ENCODE peak calls at places on chromosomes 1 and 21, in ten cellular contexts. Q is GM12878; I is mammary epithelial cell; N is tibial nerve; B is SJSA1; V is endothelial cell of umbilical vein; K is colonic mucosa; C is HCT116; E is CD4-positive, CD25-positive, alpha-beta regulatory T cell; Y is brain microvascular endothelial cell. S is an unnamed sample.

GRCh38 chr1:150555198-150555970 is 6.2 kb downstream of the ADAMTSL4 start:
- DNase-seq in Q (no peak), I (no peak), N (no peak), B (no peak), V (no peak), K (no peak), C (no peak), E (no peak), Y (no peak), S (no peak)

GRCh38 chr1:41811051-41811795 is 107.5 kb downstream of the HIVEP3 start:
- DNase-seq in Q (no peak), I (no peak), N (no peak), B (peak), V (no peak), K (no peak), C (no peak), E (peak), Y (peak), S (no peak)

GRCh38 chr1:78250201-78250600 is 204.4 kb downstream of the GIPC2 start:
- DNase-seq in Q (no peak), I (no peak), N (no peak), B (no peak), V (no peak), K (no peak), C (no peak), E (no peak), Y (no peak), S (no peak)

GRCh38 chr1:170032531-170033295 is 41.8 kb downstream of the KIFAP3 start:
- DNase-seq in Q (no peak), I (no peak), N (no peak), B (no peak), V (no peak), K (no peak), C (no peak), E (no peak), Y (peak), S (no peak)

GRCh38 chr1:183711691-183712401 is 58.7 kb upstream of the APOBEC4 start:
- DNase-seq in Q (no peak), I (no peak), N (no peak), B (no peak), V (peak), K (no peak), C (no peak), E (no peak), Y (peak), S (no peak)

GRCh38 chr1:228987736-228988506 is 252.6 kb downstream of the RHOU start:
- DNase-seq in Q (no peak), I (no peak), N (no peak), B (no peak), V (no peak), K (no peak), C (no peak), E (no peak), Y (no peak), S (no peak)

GRCh38 chr1:81681570-81681969 is 119.2 kb upstream of the ADGRL2 start:
- DNase-seq in Q (no peak), I (peak), N (no peak), B (no peak), V (peak), K (no peak), C (no peak), E (no peak), Y (no peak), S (no peak)

GRCh38 chr1:66685670-66686069 is 66.6 kb upstream of the DYNLT5 start:
- DNase-seq in Q (no peak), I (peak), N (no peak), B (no peak), V (no peak), K (no peak), C (no peak), E (no peak), Y (no peak), S (no peak)

GRCh38 chr1:112402682-112403643 is 6.9 kb downstream of the CTTNBP2NL start:
- DNase-seq in Q (no peak), I (no peak), N (no peak), B (no peak), V (no peak), K (no peak), C (no peak), E (no peak), Y (no peak), S (no peak)

GRCh38 chr1:198361373-198361772 is 179.1 kb downstream of the ATP6V1G3 start:
- DNase-seq in Q (no peak), I (no peak), N (no peak), B (no peak), V (no peak), K (no peak), C (no peak), E (no peak), Y (no peak), S (no peak)

GRCh38 chr1:221468556-221468955 is 273.3 kb downstream of the DUSP10 start:
- DNase-seq in Q (no peak), I (no peak), N (no peak), B (no peak), V (no peak), K (no peak), C (no peak), E (no peak), Y (no peak), S (no peak)

GRCh38 chr1:7420098-7420445 is 351.0 kb upstream of the VAMP3 start:
- DNase-seq in Q (no peak), I (no peak), N (no peak), B (no peak), V (no peak), K (no peak), C (no peak), E (no peak), Y (no peak), S (no peak)

GRCh38 chr1:247390116-247390791 is 25.7 kb upstream of the NLRP3 start:
- DNase-seq in Q (peak), I (peak), N (peak), B (peak), V (peak), K (peak), C (peak), E (peak), Y (peak), S (peak)

GRCh38 chr1:67557731-67558448 is 127.1 kb upstream of the GADD45A start:
- DNase-seq in Q (no peak), I (no peak), N (no peak), B (no peak), V (no peak), K (no peak), C (no peak), E (no peak), Y (no peak), S (no peak)

GRCh38 chr1:211897011-211897410 is 66.4 kb upstream of the LPGAT1 start:
- DNase-seq in Q (no peak), I (no peak), N (no peak), B (no peak), V (no peak), K (no peak), C (no peak), E (no peak), Y (peak), S (no peak)

GRCh38 chr1:53585116-53585515 is 125.9 kb downstream of the DMRTB1 start:
- DNase-seq in Q (peak), I (no peak), N (no peak), B (no peak), V (no peak), K (no peak), C (no peak), E (peak), Y (peak), S (no peak)

GRCh38 chr21:34766862-34767261 is 98.1 kb downstream of the CLIC6 start:
- DNase-seq in Q (no peak), I (no peak), N (no peak), B (no peak), V (no peak), K (no peak), C (no peak), E (no peak), Y (no peak), S (no peak)

GRCh38 chr1:150558761-150559626 is 9.8 kb downstream of the ADAMTSL4 start:
- DNase-seq in Q (no peak), I (no peak), N (no peak), B (no peak), V (peak), K (no peak), C (no peak), E (no peak), Y (no peak), S (no peak)

GRCh38 chr1:161206411-161207140 is 4.4 kb downstream of the NDUFS2 start:
- DNase-seq in Q (no peak), I (no peak), N (no peak), B (no peak), V (no peak), K (no peak), C (no peak), E (no peak), Y (peak), S (no peak)

GRCh38 chr1:64913361-64914015 is 52.9 kb downstream of the JAK1 start:
- DNase-seq in Q (no peak), I (no peak), N (no peak), B (no peak), V (no peak), K (no peak), C (no peak), E (no peak), Y (no peak), S (no peak)

GRCh38 chr1:108692724-108693655 is 880 bp downstream of the PRPF38B start:
- DNase-seq in Q (peak), I (peak), N (peak), B (peak), V (peak), K (peak), C (peak), E (peak), Y (peak), S (no peak)

GRCh38 chr1:231694465-231695077 is 68.0 kb downstream of the DISC1 start:
- DNase-seq in Q (no peak), I (no peak), N (no peak), B (no peak), V (no peak), K (no peak), C (no peak), E (no peak), Y (no peak), S (no peak)

GRCh38 chr21:14064296-14064645 is 146.5 kb downstream of the LIPI start:
- DNase-seq in Q (no peak), I (no peak), N (no peak), B (peak), V (no peak), K (no peak), C (no peak), E (no peak), Y (no peak), S (no peak)

DNA sequence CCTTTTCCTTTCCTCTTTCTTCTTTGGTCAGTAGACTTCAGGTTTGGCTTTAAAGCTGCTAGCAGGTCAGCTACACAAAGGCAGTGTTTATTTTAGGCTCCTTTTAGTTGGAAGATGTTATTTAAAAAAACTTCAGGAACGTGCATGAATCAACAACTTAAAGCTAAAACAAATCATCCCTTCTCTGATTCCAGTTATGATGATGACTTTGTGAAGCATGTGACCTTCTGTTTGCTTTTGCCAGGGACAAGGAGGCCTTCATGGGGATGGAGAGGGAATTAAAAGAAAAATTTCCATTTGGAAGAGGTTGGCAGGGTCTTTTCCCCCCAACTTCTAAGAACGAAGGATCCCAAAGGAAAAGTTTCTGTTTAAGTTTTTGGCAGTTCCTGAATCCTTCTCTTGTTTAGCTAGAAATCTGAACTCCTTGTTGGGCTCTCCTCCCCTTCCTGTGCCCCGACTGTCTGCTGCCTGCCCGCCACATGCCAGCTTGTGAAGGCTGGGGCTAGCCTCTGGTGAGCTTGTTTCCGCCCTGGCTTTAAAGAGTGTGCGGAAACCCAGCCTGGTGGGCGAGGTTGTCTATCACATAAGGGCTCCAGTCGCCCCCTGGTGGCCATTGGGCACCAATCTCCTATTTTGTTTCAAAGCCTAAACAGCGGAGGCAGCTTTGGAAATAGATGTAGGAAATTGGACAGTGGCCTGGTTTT is 9.5 kb downstream of the ATP8B2 start:
- DNase-seq in Q (no peak), I (peak), N (peak), B (peak), V (peak), K (peak), C (no peak), E (peak), Y (peak), S (peak)
- H3K27ac ChIP-seq in Q (no peak), I (no peak), N (peak), B (no peak), V (no peak), K (no peak), C (no peak), E (peak), Y (no peak), S (peak)

DNA sequence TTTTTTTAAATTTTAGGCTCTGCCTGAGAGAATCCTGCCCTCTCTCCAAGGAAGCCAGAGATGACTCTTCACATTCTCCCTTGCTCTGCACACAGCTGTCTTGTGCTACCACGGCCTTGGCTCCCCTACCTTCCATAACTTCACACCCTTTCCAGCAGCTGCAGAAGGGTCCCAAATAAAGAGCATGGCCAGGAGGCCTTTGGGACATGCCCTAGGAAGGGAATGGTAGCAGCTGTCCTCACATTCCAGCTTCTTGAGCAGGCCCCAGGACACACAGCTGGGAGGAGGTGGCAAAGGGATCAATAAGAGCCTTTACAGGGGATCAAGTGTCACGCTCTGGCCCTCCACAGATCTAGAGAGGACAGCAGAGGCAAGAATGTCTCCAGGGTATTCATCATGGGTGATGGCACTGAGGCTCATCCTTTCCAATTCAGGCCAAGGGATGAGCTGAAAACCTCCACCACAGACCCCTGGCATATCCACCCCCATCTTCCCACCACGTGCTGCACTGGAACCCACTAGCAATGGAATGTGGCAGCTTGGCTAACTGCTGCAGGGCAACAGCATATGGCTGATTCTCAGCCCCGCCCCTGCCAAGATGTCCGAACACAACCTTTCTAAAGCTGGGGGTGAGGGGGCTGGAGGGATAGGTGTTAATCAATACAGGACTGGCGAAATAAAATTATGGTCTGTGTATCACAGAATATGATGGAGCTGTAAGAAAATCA is 17.8 kb upstream of the RAB29 start:
- DNase-seq in Q (no peak), I (no peak), N (no peak), B (no peak), V (no peak), K (no peak), C (no peak), E (no peak), Y (no peak), S (no peak)
- H3K27ac ChIP-seq in Q (no peak), I (no peak), N (no peak), B (no peak), V (no peak), K (no peak), C (no peak), E (no peak), Y (no peak), S (peak)

GRCh38 chr1:21586222-21586621 is 77.0 kb downstream of the ALPL start:
- DNase-seq in Q (no peak), I (no peak), N (no peak), B (peak), V (no peak), K (no peak), C (no peak), E (no peak), Y (no peak), S (no peak)
- H3K27ac ChIP-seq in Q (no peak), I (no peak), N (no peak), B (peak), V (no peak), K (no peak), C (no peak), E (no peak), Y (no peak), S (no peak)

DNA sequence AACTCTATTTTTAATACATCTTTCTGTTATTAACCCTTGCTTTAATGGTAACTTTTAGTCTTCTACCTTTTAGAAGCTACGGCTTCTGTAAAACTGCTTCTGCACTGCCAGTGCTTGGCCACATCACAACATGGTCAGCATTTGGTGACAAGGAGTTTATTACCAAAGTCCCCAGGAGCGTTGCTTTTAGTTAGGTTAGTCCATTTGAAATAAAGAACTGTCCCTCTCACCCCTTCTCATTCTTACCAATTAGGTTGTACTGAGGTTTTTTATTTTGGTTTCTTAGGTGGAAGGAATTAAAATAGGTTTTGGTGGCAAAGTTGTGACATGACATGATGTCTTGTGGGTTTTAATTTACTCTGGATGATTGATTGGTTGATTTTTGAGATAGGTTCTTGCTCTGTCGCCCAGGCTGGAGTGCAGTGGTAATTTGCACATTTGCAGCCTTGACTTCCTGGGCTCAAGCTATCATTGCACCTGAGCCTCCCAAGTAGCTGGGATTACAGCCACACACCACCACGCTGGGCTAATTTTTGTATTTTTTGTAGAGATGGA is 39.2 kb downstream of the SPEN start:
- DNase-seq in Q (no peak), I (no peak), N (no peak), B (no peak), V (no peak), K (no peak), C (no peak), E (no peak), Y (no peak), S (no peak)
- H3K27ac ChIP-seq in Q (peak), I (peak), N (peak), B (no peak), V (peak), K (peak), C (peak), E (no peak), Y (peak), S (peak)

DNA sequence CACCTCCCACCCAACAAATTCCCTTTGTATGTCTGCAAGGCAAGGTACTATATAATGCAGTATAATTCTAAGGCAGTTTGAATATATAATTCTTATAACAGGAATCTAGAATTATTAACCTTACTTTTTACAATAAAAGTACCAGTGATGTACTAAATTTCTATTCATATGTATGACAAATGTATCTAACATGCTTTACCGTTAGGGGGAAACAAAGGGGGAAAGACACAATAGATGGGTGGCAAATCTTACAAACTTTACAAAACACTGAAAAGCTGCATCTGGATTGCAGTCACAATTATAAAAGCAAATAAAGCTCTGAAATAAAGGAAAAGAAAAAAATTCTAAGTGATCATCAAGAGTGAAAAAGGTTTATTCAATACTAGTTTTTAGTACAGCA is 2.3 kb downstream of the PIK3R3 start:
- DNase-seq in Q (no peak), I (no peak), N (no peak), B (no peak), V (peak), K (no peak), C (no peak), E (no peak), Y (no peak), S (no peak)
- H3K27ac ChIP-seq in Q (no peak), I (no peak), N (no peak), B (no peak), V (peak), K (no peak), C (no peak), E (no peak), Y (no peak), S (no peak)

GRCh38 chr1:182570611-182570970 is 18.5 kb downstream of the RNASEL start:
- DNase-seq in Q (no peak), I (no peak), N (no peak), B (no peak), V (no peak), K (no peak), C (no peak), E (no peak), Y (no peak), S (no peak)

GRCh38 chr1:182575540-182576149 is 13.4 kb downstream of the RNASEL start:
- DNase-seq in Q (no peak), I (peak), N (no peak), B (no peak), V (no peak), K (peak), C (no peak), E (no peak), Y (peak), S (no peak)

GRCh38 chr1:182568647-182569284 is 20.3 kb downstream of the RNASEL start:
- DNase-seq in Q (no peak), I (no peak), N (no peak), B (no peak), V (no peak), K (peak), C (no peak), E (no peak), Y (no peak), S (no peak)

GRCh38 chr1:182569939-182570610 is 19.0 kb downstream of the RNASEL start:
- DNase-seq in Q (no peak), I (no peak), N (no peak), B (no peak), V (no peak), K (no peak), C (no peak), E (no peak), Y (no peak), S (no peak)

GRCh38 chr1:182574156-182574555 is 14.9 kb downstream of the RNASEL start:
- DNase-seq in Q (no peak), I (no peak), N (no peak), B (no peak), V (no peak), K (peak), C (no peak), E (no peak), Y (no peak), S (no peak)
- H3K27ac ChIP-seq in Q (no peak), I (no peak), N (no peak), B (no peak), V (no peak), K (no peak), C (no peak), E (no peak), Y (no peak), S (no peak)

DNA sequence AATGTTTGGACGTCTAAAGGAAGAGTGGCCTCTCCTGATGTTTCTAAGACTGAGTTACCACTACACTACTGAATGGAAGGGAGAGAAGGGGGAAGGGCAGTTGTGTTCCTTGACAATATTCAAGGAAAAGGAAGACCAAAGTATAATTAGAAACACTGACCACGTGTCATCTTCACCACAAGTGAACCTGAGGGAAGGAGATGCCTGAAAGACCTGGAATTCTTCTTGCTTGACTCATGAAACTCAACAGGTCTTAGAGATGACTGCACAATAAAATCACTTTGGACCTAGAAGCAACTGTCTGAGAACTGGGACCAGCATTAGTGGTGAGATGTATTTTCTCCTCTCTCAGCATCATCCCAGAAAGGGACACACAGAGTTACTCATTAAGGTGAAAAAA is 56.7 kb downstream of the PTPN14 start:
- DNase-seq in Q (no peak), I (peak), N (no peak), B (no peak), V (no peak), K (no peak), C (peak), E (no peak), Y (no peak), S (no peak)
- H3K27ac ChIP-seq in Q (no peak), I (peak), N (no peak), B (no peak), V (no peak), K (no peak), C (peak), E (no peak), Y (no peak), S (no peak)